ENCODE peak calls at places on chromosomes 5 and 9, in seven cellular contexts. One of them, this sample, is unnamed.

GRCh38 chr5:5209101-5209500 is 69.0 kb downstream of the ADAMTS16 start:
- DNase-seq in brain microvascular endothelial cell: no peak
- DNase-seq in neural progenitor cell: no peak
- DNase-seq in esophagus squamous epithelium: no peak
- DNase-seq in mammary epithelial cell: no peak
- DNase-seq in tibial artery: no peak
- DNase-seq in stomach: no peak
- DNase-seq in this sample: no peak

GRCh38 chr5:126445502-126446174 is 22.4 kb downstream of the GRAMD2B start:
- DNase-seq in esophagus squamous epithelium: no peak
- DNase-seq in mammary epithelial cell: peak
- DNase-seq in neural progenitor cell: no peak
- DNase-seq in tibial artery: no peak
- DNase-seq in stomach: no peak
- DNase-seq in brain microvascular endothelial cell: no peak
- DNase-seq in this sample: no peak

GRCh38 chr9:116476935-116477381 is 210.1 kb upstream of the TRIM32 start:
- DNase-seq in mammary epithelial cell: no peak
- DNase-seq in tibial artery: peak
- DNase-seq in esophagus squamous epithelium: no peak
- DNase-seq in brain microvascular endothelial cell: no peak
- DNase-seq in neural progenitor cell: peak
- DNase-seq in stomach: no peak
- DNase-seq in this sample: peak

GRCh38 chr9:98092633-98092971 is 26.4 kb downstream of the TRIM14 start:
- DNase-seq in esophagus squamous epithelium: no peak
- DNase-seq in neural progenitor cell: no peak
- DNase-seq in tibial artery: no peak
- DNase-seq in stomach: no peak
- DNase-seq in brain microvascular endothelial cell: no peak
- DNase-seq in mammary epithelial cell: no peak
- DNase-seq in this sample: no peak

GRCh38 chr5:57117601-57118000 is 56.3 kb upstream of the GPBP1 start:
- DNase-seq in brain microvascular endothelial cell: no peak
- DNase-seq in tibial artery: no peak
- DNase-seq in mammary epithelial cell: peak
- DNase-seq in esophagus squamous epithelium: no peak
- DNase-seq in stomach: no peak
- DNase-seq in neural progenitor cell: no peak
- DNase-seq in this sample: no peak

GRCh38 chr9:127853312-127854168 is 918 bp downstream of the ENG start:
- DNase-seq in neural progenitor cell: no peak
- DNase-seq in stomach: no peak
- DNase-seq in tibial artery: no peak
- DNase-seq in brain microvascular endothelial cell: no peak
- DNase-seq in esophagus squamous epithelium: no peak
- DNase-seq in mammary epithelial cell: peak
- DNase-seq in this sample: no peak

GRCh38 chr9:12813960-12814876 is 39.4 kb downstream of the LURAP1L start:
- DNase-seq in neural progenitor cell: no peak
- DNase-seq in tibial artery: peak
- DNase-seq in stomach: peak
- DNase-seq in mammary epithelial cell: peak
- DNase-seq in brain microvascular endothelial cell: peak
- DNase-seq in esophagus squamous epithelium: no peak
- DNase-seq in this sample: no peak

GRCh38 chr5:126826619-126827215 is 49.8 kb downstream of the LMNB1 start:
- DNase-seq in tibial artery: no peak
- DNase-seq in mammary epithelial cell: peak
- DNase-seq in neural progenitor cell: no peak
- DNase-seq in esophagus squamous epithelium: no peak
- DNase-seq in stomach: no peak
- DNase-seq in brain microvascular endothelial cell: no peak
- DNase-seq in this sample: no peak

GRCh38 chr5:114265661-114266060 is 96.2 kb upstream of the KCNN2 start:
- DNase-seq in mammary epithelial cell: no peak
- DNase-seq in tibial artery: no peak
- DNase-seq in stomach: no peak
- DNase-seq in neural progenitor cell: no peak
- DNase-seq in esophagus squamous epithelium: no peak
- DNase-seq in brain microvascular endothelial cell: no peak
- DNase-seq in this sample: no peak

GRCh38 chr9:71733176-71733575 is 35.1 kb downstream of the CEMIP2 start:
- DNase-seq in stomach: no peak
- DNase-seq in brain microvascular endothelial cell: no peak
- DNase-seq in tibial artery: no peak
- DNase-seq in mammary epithelial cell: peak
- DNase-seq in esophagus squamous epithelium: no peak
- DNase-seq in neural progenitor cell: no peak
- DNase-seq in this sample: no peak

GRCh38 chr5:96226941-96227552 is 206.0 kb downstream of the PCSK1 start:
- DNase-seq in tibial artery: peak
- DNase-seq in neural progenitor cell: peak
- DNase-seq in mammary epithelial cell: peak
- DNase-seq in stomach: no peak
- DNase-seq in brain microvascular endothelial cell: peak
- DNase-seq in esophagus squamous epithelium: no peak
- DNase-seq in this sample: no peak

GRCh38 chr5:138874241-138874640 is 894 bp downstream of the LRRTM2 start:
- DNase-seq in stomach: no peak
- DNase-seq in neural progenitor cell: no peak
- DNase-seq in brain microvascular endothelial cell: no peak
- DNase-seq in mammary epithelial cell: peak
- DNase-seq in tibial artery: no peak
- DNase-seq in esophagus squamous epithelium: no peak
- DNase-seq in this sample: no peak

GRCh38 chr9:4538621-4539020 is 48.4 kb downstream of the SLC1A1 start:
- DNase-seq in tibial artery: no peak
- DNase-seq in mammary epithelial cell: no peak
- DNase-seq in neural progenitor cell: no peak
- DNase-seq in stomach: no peak
- DNase-seq in esophagus squamous epithelium: no peak
- DNase-seq in brain microvascular endothelial cell: no peak
- DNase-seq in this sample: no peak

GRCh38 chr9:71984388-71985069 is 73.1 kb downstream of the C9orf85 start:
- DNase-seq in stomach: no peak
- DNase-seq in brain microvascular endothelial cell: peak
- DNase-seq in tibial artery: no peak
- DNase-seq in neural progenitor cell: no peak
- DNase-seq in mammary epithelial cell: peak
- DNase-seq in esophagus squamous epithelium: no peak
- DNase-seq in this sample: peak

GRCh38 chr9:99274511-99274910 is 52.4 kb downstream of the SEC61B start:
- DNase-seq in brain microvascular endothelial cell: no peak
- DNase-seq in tibial artery: no peak
- DNase-seq in stomach: no peak
- DNase-seq in esophagus squamous epithelium: no peak
- DNase-seq in neural progenitor cell: no peak
- DNase-seq in mammary epithelial cell: no peak
- DNase-seq in this sample: peak

GRCh38 chr9:96175001-96175400 is 127.0 kb downstream of the HSD17B3 start:
- DNase-seq in stomach: no peak
- DNase-seq in brain microvascular endothelial cell: no peak
- DNase-seq in tibial artery: no peak
- DNase-seq in mammary epithelial cell: no peak
- DNase-seq in esophagus squamous epithelium: no peak
- DNase-seq in neural progenitor cell: no peak
- DNase-seq in this sample: no peak

GRCh38 chr9:71446499-71447411 is 321.6 kb downstream of the CEMIP2 start:
- DNase-seq in brain microvascular endothelial cell: peak
- DNase-seq in stomach: peak
- DNase-seq in tibial artery: no peak
- DNase-seq in mammary epithelial cell: peak
- DNase-seq in neural progenitor cell: peak
- DNase-seq in esophagus squamous epithelium: no peak
- DNase-seq in this sample: peak

GRCh38 chr9:118992813-118993747 is 376.2 kb downstream of the BRINP1 start:
- DNase-seq in brain microvascular endothelial cell: no peak
- DNase-seq in mammary epithelial cell: peak
- DNase-seq in tibial artery: no peak
- DNase-seq in esophagus squamous epithelium: no peak
- DNase-seq in stomach: no peak
- DNase-seq in neural progenitor cell: peak
- DNase-seq in this sample: no peak

GRCh38 chr9:128120741-128121465 is 6.6 kb downstream of the PTGES2 start:
- DNase-seq in mammary epithelial cell: no peak
- DNase-seq in neural progenitor cell: no peak
- DNase-seq in stomach: peak
- DNase-seq in tibial artery: no peak
- DNase-seq in esophagus squamous epithelium: no peak
- DNase-seq in brain microvascular endothelial cell: no peak
- DNase-seq in this sample: peak

GRCh38 chr9:5825896-5826622 is 6.9 kb downstream of the ERMP1 start:
- DNase-seq in stomach: no peak
- DNase-seq in mammary epithelial cell: no peak
- DNase-seq in neural progenitor cell: no peak
- DNase-seq in tibial artery: no peak
- DNase-seq in esophagus squamous epithelium: no peak
- DNase-seq in brain microvascular endothelial cell: no peak
- DNase-seq in this sample: no peak

GRCh38 chr5:134659456-134659855 is 10.9 kb downstream of the SEC24A start:
- DNase-seq in esophagus squamous epithelium: no peak
- DNase-seq in neural progenitor cell: no peak
- DNase-seq in tibial artery: no peak
- DNase-seq in stomach: no peak
- DNase-seq in brain microvascular endothelial cell: no peak
- DNase-seq in mammary epithelial cell: no peak
- DNase-seq in this sample: no peak

GRCh38 chr9:133982971-133983720 is 9.0 kb downstream of the VAV2 start:
- DNase-seq in stomach: no peak
- DNase-seq in brain microvascular endothelial cell: no peak
- DNase-seq in esophagus squamous epithelium: no peak
- DNase-seq in mammary epithelial cell: no peak
- DNase-seq in tibial artery: no peak
- DNase-seq in neural progenitor cell: no peak
- DNase-seq in this sample: no peak

GRCh38 chr9:87093777-87094176 is 146.5 kb upstream of the GAS1 start:
- DNase-seq in esophagus squamous epithelium: no peak
- DNase-seq in mammary epithelial cell: no peak
- DNase-seq in stomach: no peak
- DNase-seq in brain microvascular endothelial cell: no peak
- DNase-seq in neural progenitor cell: no peak
- DNase-seq in tibial artery: no peak
- DNase-seq in this sample: no peak
- H3K4me3 ChIP-seq in esophagus squamous epithelium: no peak
- H3K4me3 ChIP-seq in mammary epithelial cell: no peak
- H3K4me3 ChIP-seq in stomach: no peak
- H3K4me3 ChIP-seq in brain microvascular endothelial cell: no peak
- H3K4me3 ChIP-seq in neural progenitor cell: no peak
- H3K4me3 ChIP-seq in tibial artery: no peak
- H3K4me3 ChIP-seq in this sample: no peak

GRCh38 chr5:151236888-151237287 is 13.0 kb upstream of the CCDC69 start:
- DNase-seq in brain microvascular endothelial cell: no peak
- DNase-seq in tibial artery: no peak
- DNase-seq in esophagus squamous epithelium: no peak
- DNase-seq in stomach: no peak
- DNase-seq in neural progenitor cell: no peak
- DNase-seq in mammary epithelial cell: no peak
- DNase-seq in this sample: no peak

GRCh38 chr5:151237685-151238084 is 13.8 kb upstream of the CCDC69 start:
- DNase-seq in stomach: no peak
- DNase-seq in brain microvascular endothelial cell: no peak
- DNase-seq in neural progenitor cell: no peak
- DNase-seq in esophagus squamous epithelium: no peak
- DNase-seq in mammary epithelial cell: no peak
- DNase-seq in tibial artery: no peak
- DNase-seq in this sample: no peak

GRCh38 chr5:151233576-151234202 is 9.8 kb upstream of the CCDC69 start:
- DNase-seq in stomach: no peak
- DNase-seq in tibial artery: no peak
- DNase-seq in mammary epithelial cell: no peak
- DNase-seq in esophagus squamous epithelium: no peak
- DNase-seq in neural progenitor cell: no peak
- DNase-seq in brain microvascular endothelial cell: no peak
- DNase-seq in this sample: no peak

GRCh38 chr5:151231359-151231758 is 7.5 kb upstream of the CCDC69 start:
- DNase-seq in brain microvascular endothelial cell: no peak
- DNase-seq in stomach: no peak
- DNase-seq in esophagus squamous epithelium: no peak
- DNase-seq in tibial artery: no peak
- DNase-seq in mammary epithelial cell: no peak
- DNase-seq in neural progenitor cell: no peak
- DNase-seq in this sample: no peak

GRCh38 chr5:151234476-151235238 is 10.8 kb upstream of the CCDC69 start:
- DNase-seq in esophagus squamous epithelium: no peak
- DNase-seq in brain microvascular endothelial cell: peak
- DNase-seq in tibial artery: peak
- DNase-seq in mammary epithelial cell: peak
- DNase-seq in stomach: peak
- DNase-seq in neural progenitor cell: no peak
- DNase-seq in this sample: no peak
- H3K27ac ChIP-seq in esophagus squamous epithelium: peak
- H3K27ac ChIP-seq in brain microvascular endothelial cell: no peak
- H3K27ac ChIP-seq in tibial artery: peak
- H3K27ac ChIP-seq in mammary epithelial cell: no peak
- H3K27ac ChIP-seq in stomach: no peak
- H3K27ac ChIP-seq in neural progenitor cell: no peak
- H3K27ac ChIP-seq in this sample: no peak

DNA sequence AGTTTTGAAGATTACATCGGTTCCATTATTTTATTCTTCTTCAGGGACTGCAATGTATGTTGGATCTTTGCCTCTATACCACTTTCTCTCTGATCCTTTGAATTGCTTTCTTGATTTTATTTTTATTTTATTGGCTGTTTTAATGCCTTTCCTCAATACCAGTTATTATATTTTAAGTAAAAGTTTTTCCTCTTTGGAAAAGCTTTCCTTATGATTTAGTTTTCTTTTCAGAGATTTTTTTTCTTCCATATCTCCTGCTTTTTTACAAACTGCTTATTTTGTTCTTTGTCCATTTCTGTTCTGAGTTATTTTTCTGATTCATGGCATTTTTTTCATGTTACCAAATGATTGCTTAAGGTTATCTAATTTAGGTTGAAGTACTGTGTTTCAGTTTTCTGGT is 11.5 kb downstream of the ZMAT2 start:
- DNase-seq in stomach: no peak
- DNase-seq in brain microvascular endothelial cell: no peak
- DNase-seq in tibial artery: no peak
- DNase-seq in mammary epithelial cell: no peak
- DNase-seq in esophagus squamous epithelium: no peak
- DNase-seq in neural progenitor cell: no peak
- DNase-seq in this sample: no peak
- H3K4me3 ChIP-seq in stomach: peak
- H3K4me3 ChIP-seq in brain microvascular endothelial cell: no peak
- H3K4me3 ChIP-seq in tibial artery: no peak
- H3K4me3 ChIP-seq in mammary epithelial cell: no peak
- H3K4me3 ChIP-seq in esophagus squamous epithelium: no peak
- H3K4me3 ChIP-seq in neural progenitor cell: no peak
- H3K4me3 ChIP-seq in this sample: peak

GRCh38 chr9:15482146-15482545 is 28.6 kb downstream of the PSIP1 start:
- DNase-seq in stomach: no peak
- DNase-seq in esophagus squamous epithelium: no peak
- DNase-seq in brain microvascular endothelial cell: no peak
- DNase-seq in mammary epithelial cell: no peak
- DNase-seq in tibial artery: no peak
- DNase-seq in neural progenitor cell: no peak
- DNase-seq in this sample: no peak

GRCh38 chr9:15475923-15476536 is 34.7 kb downstream of the PSIP1 start:
- DNase-seq in esophagus squamous epithelium: no peak
- DNase-seq in tibial artery: no peak
- DNase-seq in stomach: no peak
- DNase-seq in neural progenitor cell: no peak
- DNase-seq in brain microvascular endothelial cell: no peak
- DNase-seq in mammary epithelial cell: no peak
- DNase-seq in this sample: no peak

GRCh38 chr9:15484802-15485201 is 26.0 kb downstream of the PSIP1 start:
- DNase-seq in neural progenitor cell: no peak
- DNase-seq in stomach: no peak
- DNase-seq in mammary epithelial cell: no peak
- DNase-seq in brain microvascular endothelial cell: no peak
- DNase-seq in tibial artery: no peak
- DNase-seq in esophagus squamous epithelium: no peak
- DNase-seq in this sample: no peak

GRCh38 chr9:15480028-15480427 is 30.7 kb downstream of the PSIP1 start:
- DNase-seq in stomach: no peak
- DNase-seq in tibial artery: no peak
- DNase-seq in neural progenitor cell: no peak
- DNase-seq in mammary epithelial cell: no peak
- DNase-seq in esophagus squamous epithelium: no peak
- DNase-seq in brain microvascular endothelial cell: no peak
- DNase-seq in this sample: no peak
- H3K27ac ChIP-seq in stomach: no peak
- H3K27ac ChIP-seq in tibial artery: no peak
- H3K27ac ChIP-seq in neural progenitor cell: no peak
- H3K27ac ChIP-seq in mammary epithelial cell: no peak
- H3K27ac ChIP-seq in esophagus squamous epithelium: no peak
- H3K27ac ChIP-seq in brain microvascular endothelial cell: no peak
- H3K27ac ChIP-seq in this sample: no peak

This sample was measured in endodermal cell.